ENCODE peak calls at places on chromosomes 4 and X, in five cellular contexts. T is RCC 7860, Q is GM13976, X is HEK293T, K is glutamatergic neuron. G is an unnamed sample.
A peak's percentile ranks its signal among the peaks of the same experiment; 100 is the strongest.

GRCh38 chr4:187606581-187606980 is 389.0 kb upstream of the ZFP42 start:
- DNase-seq in T (peak; percentile 3), Q (peak; percentile 46), X (peak; percentile 24), K (peak; percentile 46), G (peak; percentile 61)

GRCh38 chr4:118259103-118259502 is 93.7 kb downstream of the PRSS12 start:
- DNase-seq in T (no peak), Q (no peak), X (no peak), K (no peak), G (no peak)

GRCh38 chr4:45662996-45663395 is 460.9 kb downstream of the GABRG1 start:
- DNase-seq in T (no peak), Q (no peak), X (no peak), K (no peak), G (no peak)

GRCh38 chrX:16743604-16744325 is 24.4 kb downstream of the SYAP1 start:
- DNase-seq in T (peak; percentile 82), Q (no peak), X (no peak), K (no peak), G (peak; percentile 77)

GRCh38 chr4:28518781-28519180 is 1658.1 kb downstream of the STIM2 start:
- DNase-seq in T (no peak), Q (no peak), X (no peak), K (no peak), G (peak; percentile 14)

GRCh38 chrX:71177327-71177726 is 32.7 kb downstream of the NLGN3 start:
- DNase-seq in T (no peak), Q (no peak), X (no peak), K (no peak), G (no peak)

GRCh38 chr4:175385797-175386196 is 426.3 kb downstream of the GPM6A start:
- DNase-seq in T (no peak), Q (no peak), X (no peak), K (no peak), G (no peak)

GRCh38 chr4:112416464-112416863 is 99.5 kb downstream of the NEUROG2 start:
- DNase-seq in T (no peak), Q (no peak), X (no peak), K (no peak), G (no peak)

GRCh38 chr4:158858410-158859189 is 89.8 kb downstream of the FNIP2 start:
- DNase-seq in T (peak; percentile 30), Q (no peak), X (no peak), K (no peak), G (peak; percentile 61)

GRCh38 chr4:121048165-121048564 is 24.2 kb downstream of the NDNF start:
- DNase-seq in T (no peak), Q (no peak), X (no peak), K (no peak), G (no peak)

GRCh38 chrX:7272301-7272700 is 124.3 kb upstream of the PUDP start:
- DNase-seq in T (no peak), Q (no peak), X (no peak), K (no peak), G (peak; percentile 16)

GRCh38 chr4:25406081-25406692 is 29.1 kb downstream of the ANAPC4 start:
- DNase-seq in T (no peak), Q (no peak), X (no peak), K (no peak), G (peak; percentile 17)

GRCh38 chr4:44725166-44725565 is 1.2 kb downstream of the GNPDA2 start:
- DNase-seq in T (no peak), Q (no peak), X (no peak), K (no peak), G (peak; percentile 4)

GRCh38 chr4:76696109-76696508 is 201.8 kb downstream of the SOWAHB start:
- DNase-seq in T (no peak), Q (no peak), X (no peak), K (no peak), G (peak; percentile 89)

GRCh38 chrX:101417981-101418841 is 10.2 kb downstream of the HNRNPH2 start:
- DNase-seq in T (no peak), Q (peak; percentile 47), X (peak; percentile 43), K (peak; percentile 77), G (peak; percentile 47)

GRCh38 chr4:143711543-143712159 is 11.2 kb upstream of the FREM3 start:
- DNase-seq in T (no peak), Q (no peak), X (no peak), K (peak; percentile 52), G (no peak)

GRCh38 chrX:146243071-146243470 is 425.4 kb downstream of the SLITRK2 start:
- DNase-seq in T (no peak), Q (no peak), X (no peak), K (no peak), G (no peak)

GRCh38 chrX:111867236-111867635 is 8.7 kb upstream of the TRPC5OS start:
- DNase-seq in T (no peak), Q (no peak), X (no peak), K (no peak), G (no peak)